ENCODE peak calls at places on chromosomes 3 and 15, in six cellular contexts. One of them, this sample, is unnamed.

GRCh38 chr15:73932381-73933191 is 6.3 kb downstream of the LOXL1 start:
- DNase-seq in transverse colon: no peak
- DNase-seq in body of pancreas: no peak
- DNase-seq in H54: no peak
- DNase-seq in HepG2: no peak
- DNase-seq in NB4: no peak
- DNase-seq in this sample: peak

GRCh38 chr3:135970500-135971116 is 5.1 kb downstream of the PPP2R3A start:
- DNase-seq in transverse colon: no peak
- DNase-seq in body of pancreas: no peak
- DNase-seq in H54: peak
- DNase-seq in HepG2: no peak
- DNase-seq in NB4: peak
- DNase-seq in this sample: no peak

GRCh38 chr3:50267280-50267913 is 1.6 kb upstream of the SEMA3B start:
- DNase-seq in transverse colon: peak
- DNase-seq in body of pancreas: peak
- DNase-seq in H54: no peak
- DNase-seq in HepG2: no peak
- DNase-seq in NB4: no peak
- DNase-seq in this sample: no peak

GRCh38 chr3:155233213-155233612 is 60.3 kb downstream of the STRIT1 start:
- DNase-seq in transverse colon: peak
- DNase-seq in body of pancreas: peak
- DNase-seq in H54: no peak
- DNase-seq in HepG2: no peak
- DNase-seq in NB4: no peak
- DNase-seq in this sample: peak

GRCh38 chr3:102018544-102018943 is 169.2 kb downstream of the NFKBIZ start:
- DNase-seq in transverse colon: no peak
- DNase-seq in body of pancreas: no peak
- DNase-seq in H54: no peak
- DNase-seq in HepG2: no peak
- DNase-seq in NB4: no peak
- DNase-seq in this sample: no peak

GRCh38 chr3:16855497-16855896 is 29.3 kb upstream of the PLCL2 start:
- DNase-seq in transverse colon: no peak
- DNase-seq in body of pancreas: no peak
- DNase-seq in H54: no peak
- DNase-seq in HepG2: no peak
- DNase-seq in NB4: no peak
- DNase-seq in this sample: no peak

GRCh38 chr3:195212033-195212748 is 58.8 kb downstream of the XXYLT1 start:
- DNase-seq in transverse colon: no peak
- DNase-seq in body of pancreas: no peak
- DNase-seq in H54: no peak
- DNase-seq in HepG2: no peak
- DNase-seq in NB4: no peak
- DNase-seq in this sample: no peak

GRCh38 chr3:137845161-137845560 is 81.0 kb downstream of the SOX14 start:
- DNase-seq in transverse colon: no peak
- DNase-seq in body of pancreas: no peak
- DNase-seq in H54: no peak
- DNase-seq in HepG2: no peak
- DNase-seq in NB4: no peak
- DNase-seq in this sample: no peak

GRCh38 chr3:136141891-136142290 is 54.2 kb downstream of the MSL2 start:
- DNase-seq in transverse colon: no peak
- DNase-seq in body of pancreas: no peak
- DNase-seq in H54: no peak
- DNase-seq in HepG2: no peak
- DNase-seq in NB4: no peak
- DNase-seq in this sample: no peak

GRCh38 chr15:62848631-62849050 is 193.9 kb upstream of the TPM1 start:
- DNase-seq in transverse colon: no peak
- DNase-seq in body of pancreas: no peak
- DNase-seq in H54: no peak
- DNase-seq in HepG2: peak
- DNase-seq in NB4: no peak
- DNase-seq in this sample: peak

GRCh38 chr3:54983266-54983910 is 55.5 kb upstream of the LRTM1 start:
- DNase-seq in transverse colon: no peak
- DNase-seq in body of pancreas: no peak
- DNase-seq in H54: no peak
- DNase-seq in HepG2: no peak
- DNase-seq in NB4: no peak
- DNase-seq in this sample: no peak

GRCh38 chr3:168154101-168154500 is 58.4 kb upstream of the GOLIM4 start:
- DNase-seq in transverse colon: no peak
- DNase-seq in body of pancreas: no peak
- DNase-seq in H54: no peak
- DNase-seq in HepG2: no peak
- DNase-seq in NB4: no peak
- DNase-seq in this sample: no peak

GRCh38 chr3:14429237-14429636 is 26.8 kb downstream of the SLC6A6 start:
- DNase-seq in transverse colon: no peak
- DNase-seq in body of pancreas: no peak
- DNase-seq in H54: no peak
- DNase-seq in HepG2: no peak
- DNase-seq in NB4: no peak
- DNase-seq in this sample: no peak

GRCh38 chr3:182349951-182350350 is 443.4 kb upstream of the ATP11B start:
- DNase-seq in transverse colon: no peak
- DNase-seq in body of pancreas: no peak
- DNase-seq in H54: no peak
- DNase-seq in HepG2: no peak
- DNase-seq in NB4: no peak
- DNase-seq in this sample: no peak

GRCh38 chr3:123757281-123757940 is 126.7 kb downstream of the MYLK start:
- DNase-seq in transverse colon: peak
- DNase-seq in body of pancreas: no peak
- DNase-seq in H54: no peak
- DNase-seq in HepG2: no peak
- DNase-seq in NB4: peak
- DNase-seq in this sample: no peak

GRCh38 chr3:105915524-105915923 is 46.7 kb upstream of the CBLB start:
- DNase-seq in transverse colon: no peak
- DNase-seq in body of pancreas: no peak
- DNase-seq in H54: no peak
- DNase-seq in HepG2: no peak
- DNase-seq in NB4: no peak
- DNase-seq in this sample: peak

GRCh38 chr3:154178172-154178571 is 57.0 kb downstream of the ARHGEF26 start:
- DNase-seq in transverse colon: no peak
- DNase-seq in body of pancreas: no peak
- DNase-seq in H54: no peak
- DNase-seq in HepG2: no peak
- DNase-seq in NB4: peak
- DNase-seq in this sample: no peak

DNA sequence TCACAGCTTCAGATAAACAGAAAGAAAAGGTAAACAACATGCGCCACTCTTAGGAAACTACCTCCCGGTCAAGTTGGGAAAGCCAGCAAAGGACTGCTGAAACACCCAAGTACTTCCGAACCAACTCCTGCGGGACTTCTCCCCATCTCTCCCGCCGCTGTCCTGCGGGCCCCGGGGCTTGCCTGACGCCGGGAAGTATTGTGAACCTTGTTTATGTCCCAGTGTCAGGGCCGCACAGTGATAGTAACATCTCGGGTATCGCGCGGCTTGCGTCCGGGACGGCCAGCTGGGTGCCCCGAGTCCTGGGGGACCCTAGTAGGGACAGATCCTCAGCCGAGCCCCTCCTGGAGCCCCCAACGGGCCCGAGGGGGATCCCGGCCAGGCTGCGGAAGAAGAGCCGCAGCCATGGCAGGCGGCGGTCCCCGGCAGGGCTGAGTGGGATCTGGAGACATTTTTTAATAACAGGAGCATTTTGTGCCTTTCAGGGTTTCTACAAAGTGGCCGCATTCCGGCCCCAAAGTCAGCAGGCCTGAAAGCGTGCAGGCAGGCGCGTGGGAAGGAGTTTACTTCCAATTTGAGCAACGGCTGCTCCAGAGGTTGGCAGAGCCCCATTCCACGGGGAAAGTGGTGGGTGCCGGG is 718 bp downstream of the CLPX start:
- DNase-seq in transverse colon: peak
- DNase-seq in body of pancreas: peak
- DNase-seq in H54: peak
- DNase-seq in HepG2: peak
- DNase-seq in NB4: peak
- DNase-seq in this sample: peak
- TF ChIP-seq POLR2A in transverse colon: peak
- TF ChIP-seq POLR2A in body of pancreas: peak
- TF ChIP-seq POLR2A in H54: no peak
- TF ChIP-seq POLR2A in HepG2: peak
- TF ChIP-seq POLR2A in NB4: no peak
- TF ChIP-seq POLR2A in this sample: peak

GRCh38 chr15:41285285-41285684 is 47.1 kb downstream of the OIP5 start:
- DNase-seq in transverse colon: no peak
- DNase-seq in body of pancreas: no peak
- DNase-seq in H54: no peak
- DNase-seq in HepG2: no peak
- DNase-seq in NB4: no peak
- DNase-seq in this sample: no peak

GRCh38 chr15:41281236-41281635 is 50.2 kb downstream of the CHP1 start:
- DNase-seq in transverse colon: no peak
- DNase-seq in body of pancreas: no peak
- DNase-seq in H54: peak
- DNase-seq in HepG2: peak
- DNase-seq in NB4: peak
- DNase-seq in this sample: peak

GRCh38 chr15:41286665-41287333 is 45.6 kb downstream of the OIP5 start:
- DNase-seq in transverse colon: no peak
- DNase-seq in body of pancreas: no peak
- DNase-seq in H54: no peak
- DNase-seq in HepG2: no peak
- DNase-seq in NB4: peak
- DNase-seq in this sample: no peak

GRCh38 chr15:41284425-41285177 is 47.8 kb downstream of the OIP5 start:
- DNase-seq in transverse colon: no peak
- DNase-seq in body of pancreas: peak
- DNase-seq in H54: no peak
- DNase-seq in HepG2: peak
- DNase-seq in NB4: peak
- DNase-seq in this sample: peak

GRCh38 chr15:41283653-41284424 is 48.6 kb downstream of the OIP5 start:
- DNase-seq in transverse colon: peak
- DNase-seq in body of pancreas: peak
- DNase-seq in H54: peak
- DNase-seq in HepG2: peak
- DNase-seq in NB4: peak
- DNase-seq in this sample: peak
- TF ChIP-seq POLR2A in transverse colon: peak
- TF ChIP-seq POLR2A in body of pancreas: peak
- TF ChIP-seq POLR2A in H54: peak
- TF ChIP-seq POLR2A in HepG2: peak
- TF ChIP-seq POLR2A in NB4: peak
- TF ChIP-seq POLR2A in this sample: peak

GRCh38 chr3:9810357-9810726 is 280 bp downstream of the TTLL3 start:
- DNase-seq in transverse colon: no peak
- DNase-seq in body of pancreas: no peak
- DNase-seq in H54: no peak
- DNase-seq in HepG2: no peak
- DNase-seq in NB4: no peak
- DNase-seq in this sample: no peak

GRCh38 chr3:9808345-9809037 is 1.6 kb upstream of the TTLL3 start:
- DNase-seq in transverse colon: peak
- DNase-seq in body of pancreas: no peak
- DNase-seq in H54: peak
- DNase-seq in HepG2: peak
- DNase-seq in NB4: peak
- DNase-seq in this sample: peak

GRCh38 chr3:9810846-9811245 is 784 bp downstream of the TTLL3 start:
- DNase-seq in transverse colon: no peak
- DNase-seq in body of pancreas: no peak
- DNase-seq in H54: no peak
- DNase-seq in HepG2: no peak
- DNase-seq in NB4: no peak
- DNase-seq in this sample: no peak

GRCh38 chr3:9809239-9809614 is 835 bp upstream of the TTLL3 start:
- DNase-seq in transverse colon: peak
- DNase-seq in body of pancreas: no peak
- DNase-seq in H54: no peak
- DNase-seq in HepG2: no peak
- DNase-seq in NB4: no peak
- DNase-seq in this sample: no peak

DNA sequence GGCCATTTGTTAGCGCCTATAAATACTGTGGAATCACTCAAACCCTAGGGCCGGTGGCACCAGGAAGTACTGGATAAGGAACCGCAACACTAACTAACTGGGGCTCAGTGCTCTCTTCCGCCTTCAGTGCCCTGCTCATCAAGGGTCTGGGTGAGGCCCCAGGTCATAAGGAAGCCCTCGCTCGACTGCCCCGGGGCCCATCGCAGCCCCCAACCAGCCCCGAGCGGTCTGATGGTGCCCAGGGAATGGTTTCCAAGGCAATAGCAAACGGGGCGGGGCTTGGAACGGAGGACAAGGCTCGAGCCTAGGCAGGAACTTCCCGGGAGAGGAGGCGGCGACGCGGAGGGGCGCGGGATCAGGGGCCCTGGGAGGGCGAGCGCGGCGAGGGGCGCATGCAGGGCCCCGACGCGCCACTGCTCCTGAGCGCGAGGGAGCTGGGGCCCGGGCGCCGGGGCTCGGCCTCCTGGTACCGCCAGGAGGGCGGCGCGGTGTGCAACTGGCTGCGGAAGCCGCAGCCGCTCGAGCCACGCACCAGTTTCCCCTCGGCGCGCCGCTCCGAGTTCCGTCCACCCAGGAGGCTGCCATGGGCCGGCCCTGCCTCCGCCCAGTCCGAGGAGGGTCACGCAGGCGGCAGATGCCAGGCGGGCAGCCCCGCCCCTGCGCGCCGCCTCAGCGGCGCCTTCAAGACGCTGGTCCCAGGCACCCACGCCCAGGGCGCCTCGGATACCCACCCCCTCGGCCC is at the start of gene TTLL3:
- DNase-seq in transverse colon: peak
- DNase-seq in body of pancreas: peak
- DNase-seq in H54: peak
- DNase-seq in HepG2: no peak
- DNase-seq in NB4: peak
- DNase-seq in this sample: peak
- TF ChIP-seq POLR2A in transverse colon: peak
- TF ChIP-seq POLR2A in body of pancreas: peak
- TF ChIP-seq POLR2A in H54: peak
- TF ChIP-seq POLR2A in HepG2: no peak
- TF ChIP-seq POLR2A in NB4: no peak
- TF ChIP-seq POLR2A in this sample: peak

GRCh38 chr3:42276419-42277132 is 10.6 kb upstream of the CCK start:
- DNase-seq in transverse colon: no peak
- DNase-seq in body of pancreas: no peak
- DNase-seq in H54: no peak
- DNase-seq in HepG2: no peak
- DNase-seq in NB4: no peak
- DNase-seq in this sample: no peak
- TF ChIP-seq POLR2A in transverse colon: no peak
- TF ChIP-seq POLR2A in body of pancreas: no peak
- TF ChIP-seq POLR2A in H54: no peak
- TF ChIP-seq POLR2A in HepG2: no peak
- TF ChIP-seq POLR2A in NB4: no peak
- TF ChIP-seq POLR2A in this sample: no peak

GRCh38 chr15:72227720-72228119 is 3.3 kb downstream of the PKM start:
- DNase-seq in transverse colon: no peak
- DNase-seq in body of pancreas: no peak
- DNase-seq in H54: no peak
- DNase-seq in HepG2: no peak
- DNase-seq in NB4: peak
- DNase-seq in this sample: no peak
- TF ChIP-seq POLR2A in transverse colon: no peak
- TF ChIP-seq POLR2A in body of pancreas: no peak
- TF ChIP-seq POLR2A in H54: no peak
- TF ChIP-seq POLR2A in HepG2: no peak
- TF ChIP-seq POLR2A in NB4: no peak
- TF ChIP-seq POLR2A in this sample: no peak